ENCODE peak calls at places on chromosome 9, in six cellular contexts. One of them, this sample, is unnamed.

GRCh38 chr9:35729700-35730485 is 2.1 kb downstream of the TLN1 start:
- DNase-seq in fibroblast of villous mesenchyme: peak; percentile 86
- DNase-seq in activated CD4-positive, CD25-positive, alpha-beta regulatory T cell treated with anti-CD3 and anti-CD28 coated beads, Interleukin-2, amount 50 U/mL, for 16 hours: no peak
- DNase-seq in endodermal cell: peak; percentile 74
- DNase-seq in uterus: no peak
- DNase-seq in SJSA1: peak; percentile 68
- DNase-seq in this sample: no peak

GRCh38 chr9:133184971-133185370 is 21.3 kb upstream of the GBGT1 start:
- DNase-seq in fibroblast of villous mesenchyme: peak; percentile 82
- DNase-seq in activated CD4-positive, CD25-positive, alpha-beta regulatory T cell treated with anti-CD3 and anti-CD28 coated beads, Interleukin-2, amount 50 U/mL, for 16 hours: no peak
- DNase-seq in endodermal cell: no peak
- DNase-seq in uterus: peak; percentile 34
- DNase-seq in SJSA1: no peak
- DNase-seq in this sample: no peak

GRCh38 chr9:132896906-132897305 is 18.2 kb downstream of the SPACA9 start:
- DNase-seq in fibroblast of villous mesenchyme: no peak
- DNase-seq in activated CD4-positive, CD25-positive, alpha-beta regulatory T cell treated with anti-CD3 and anti-CD28 coated beads, Interleukin-2, amount 50 U/mL, for 16 hours: no peak
- DNase-seq in endodermal cell: no peak
- DNase-seq in uterus: no peak
- DNase-seq in SJSA1: no peak
- DNase-seq in this sample: no peak

GRCh38 chr9:22374021-22374420 is 72.6 kb upstream of the DMRTA1 start:
- DNase-seq in fibroblast of villous mesenchyme: no peak
- DNase-seq in activated CD4-positive, CD25-positive, alpha-beta regulatory T cell treated with anti-CD3 and anti-CD28 coated beads, Interleukin-2, amount 50 U/mL, for 16 hours: no peak
- DNase-seq in endodermal cell: peak; percentile 49
- DNase-seq in uterus: no peak
- DNase-seq in SJSA1: no peak
- DNase-seq in this sample: no peak

GRCh38 chr9:13597427-13597826 is 317.9 kb upstream of the MPDZ start:
- DNase-seq in fibroblast of villous mesenchyme: no peak
- DNase-seq in activated CD4-positive, CD25-positive, alpha-beta regulatory T cell treated with anti-CD3 and anti-CD28 coated beads, Interleukin-2, amount 50 U/mL, for 16 hours: no peak
- DNase-seq in endodermal cell: peak; percentile 58
- DNase-seq in uterus: no peak
- DNase-seq in SJSA1: no peak
- DNase-seq in this sample: no peak

GRCh38 chr9:92332577-92333287 is 7.0 kb downstream of the CENPP start:
- DNase-seq in fibroblast of villous mesenchyme: peak; percentile 48
- DNase-seq in activated CD4-positive, CD25-positive, alpha-beta regulatory T cell treated with anti-CD3 and anti-CD28 coated beads, Interleukin-2, amount 50 U/mL, for 16 hours: no peak
- DNase-seq in endodermal cell: no peak
- DNase-seq in uterus: no peak
- DNase-seq in SJSA1: no peak
- DNase-seq in this sample: no peak

GRCh38 chr9:114448706-114449105 is 56.6 kb downstream of the WHRN start:
- DNase-seq in fibroblast of villous mesenchyme: no peak
- DNase-seq in activated CD4-positive, CD25-positive, alpha-beta regulatory T cell treated with anti-CD3 and anti-CD28 coated beads, Interleukin-2, amount 50 U/mL, for 16 hours: no peak
- DNase-seq in endodermal cell: no peak
- DNase-seq in uterus: no peak
- DNase-seq in SJSA1: no peak
- DNase-seq in this sample: no peak

GRCh38 chr9:138112791-138113600 is 235.4 kb downstream of the CACNA1B start:
- DNase-seq in fibroblast of villous mesenchyme: no peak
- DNase-seq in activated CD4-positive, CD25-positive, alpha-beta regulatory T cell treated with anti-CD3 and anti-CD28 coated beads, Interleukin-2, amount 50 U/mL, for 16 hours: no peak
- DNase-seq in endodermal cell: no peak
- DNase-seq in uterus: no peak
- DNase-seq in SJSA1: peak; percentile 33
- DNase-seq in this sample: no peak

GRCh38 chr9:127087836-127088235 is 34.6 kb downstream of the ANGPTL2 start:
- DNase-seq in fibroblast of villous mesenchyme: no peak
- DNase-seq in activated CD4-positive, CD25-positive, alpha-beta regulatory T cell treated with anti-CD3 and anti-CD28 coated beads, Interleukin-2, amount 50 U/mL, for 16 hours: no peak
- DNase-seq in endodermal cell: no peak
- DNase-seq in uterus: no peak
- DNase-seq in SJSA1: no peak
- DNase-seq in this sample: no peak

GRCh38 chr9:12712532-12712931 is 19.3 kb downstream of the TYRP1 start:
- DNase-seq in fibroblast of villous mesenchyme: peak; percentile 54
- DNase-seq in activated CD4-positive, CD25-positive, alpha-beta regulatory T cell treated with anti-CD3 and anti-CD28 coated beads, Interleukin-2, amount 50 U/mL, for 16 hours: no peak
- DNase-seq in endodermal cell: no peak
- DNase-seq in uterus: no peak
- DNase-seq in SJSA1: no peak
- DNase-seq in this sample: no peak

GRCh38 chr9:93903886-93904648 is 51.1 kb downstream of the BARX1 start:
- DNase-seq in fibroblast of villous mesenchyme: no peak
- DNase-seq in activated CD4-positive, CD25-positive, alpha-beta regulatory T cell treated with anti-CD3 and anti-CD28 coated beads, Interleukin-2, amount 50 U/mL, for 16 hours: no peak
- DNase-seq in endodermal cell: peak; percentile 35
- DNase-seq in uterus: no peak
- DNase-seq in SJSA1: no peak
- DNase-seq in this sample: no peak

GRCh38 chr9:120475341-120475740 is 104.6 kb downstream of the CDK5RAP2 start:
- DNase-seq in fibroblast of villous mesenchyme: peak; percentile 24
- DNase-seq in activated CD4-positive, CD25-positive, alpha-beta regulatory T cell treated with anti-CD3 and anti-CD28 coated beads, Interleukin-2, amount 50 U/mL, for 16 hours: no peak
- DNase-seq in endodermal cell: no peak
- DNase-seq in uterus: no peak
- DNase-seq in SJSA1: no peak
- DNase-seq in this sample: no peak

GRCh38 chr9:108033976-108034964 is 544.7 kb upstream of the KLF4 start:
- DNase-seq in fibroblast of villous mesenchyme: peak; percentile 89
- DNase-seq in activated CD4-positive, CD25-positive, alpha-beta regulatory T cell treated with anti-CD3 and anti-CD28 coated beads, Interleukin-2, amount 50 U/mL, for 16 hours: no peak
- DNase-seq in endodermal cell: no peak
- DNase-seq in uterus: peak; percentile 84
- DNase-seq in SJSA1: no peak
- DNase-seq in this sample: no peak

GRCh38 chr9:128946945-128947422 is 419 bp downstream of the DOLK start:
- DNase-seq in fibroblast of villous mesenchyme: peak; percentile 21
- DNase-seq in activated CD4-positive, CD25-positive, alpha-beta regulatory T cell treated with anti-CD3 and anti-CD28 coated beads, Interleukin-2, amount 50 U/mL, for 16 hours: no peak
- DNase-seq in endodermal cell: no peak
- DNase-seq in uterus: no peak
- DNase-seq in SJSA1: no peak
- DNase-seq in this sample: no peak

GRCh38 chr9:131728961-131729360 is 10.9 kb downstream of the RAPGEF1 start:
- DNase-seq in fibroblast of villous mesenchyme: no peak
- DNase-seq in activated CD4-positive, CD25-positive, alpha-beta regulatory T cell treated with anti-CD3 and anti-CD28 coated beads, Interleukin-2, amount 50 U/mL, for 16 hours: peak; percentile 42
- DNase-seq in endodermal cell: no peak
- DNase-seq in uterus: no peak
- DNase-seq in SJSA1: no peak
- DNase-seq in this sample: no peak

GRCh38 chr9:28394774-28395173 is 821.5 kb upstream of the C9orf72 start:
- DNase-seq in fibroblast of villous mesenchyme: no peak
- DNase-seq in activated CD4-positive, CD25-positive, alpha-beta regulatory T cell treated with anti-CD3 and anti-CD28 coated beads, Interleukin-2, amount 50 U/mL, for 16 hours: no peak
- DNase-seq in endodermal cell: no peak
- DNase-seq in uterus: no peak
- DNase-seq in SJSA1: no peak
- DNase-seq in this sample: no peak

This sample was measured in activated gamma-delta T cell.